ENCODE peak calls at places on chromosomes 6 and 20, in six cellular contexts. O is fibroblast of pulmonary artery, Y is AG08395, F is head of caudate nucleus, E is NCI-H1092 treated with DMSO at 0.1 percent for 48 hours, L is GM04503. K is an unnamed sample.

GRCh38 chr6:169899481-169900145 is 148.2 kb downstream of the ERMARD start:
- DNase-seq in O (no peak), Y (no peak), F (no peak), L (no peak), E (no peak), K (no peak)

GRCh38 chr6:5132741-5133140 is 47.6 kb downstream of the PPP1R3G start:
- DNase-seq in L (peak; percentile 81), O (peak; percentile 99), F (no peak), E (no peak), Y (peak; percentile 85), K (no peak)

GRCh38 chr20:37327748-37328147 is 18.2 kb upstream of the SRC start:
- DNase-seq in L (peak; percentile 92), Y (peak; percentile 88), O (peak; percentile 79), E (no peak), F (no peak), K (no peak)

GRCh38 chr6:30926644-30927043 is 5.3 kb downstream of the SFTA2 start:
- DNase-seq in F (no peak), O (no peak), Y (no peak), E (no peak), L (no peak), K (no peak)

GRCh38 chr20:3691306-3691705 is 9.5 kb upstream of the ADAM33 start:
- DNase-seq in L (no peak), F (no peak), O (no peak), Y (no peak), E (no peak), K (no peak)

GRCh38 chr20:1775117-1775516 is 117.5 kb upstream of the SIRPG start:
- DNase-seq in Y (peak; percentile 53), E (no peak), O (peak; percentile 54), L (peak; percentile 30), F (no peak), K (no peak)

GRCh38 chr6:98838027-98838426 is 3.7 kb downstream of the POU3F2 start:
- DNase-seq in F (no peak), O (no peak), Y (no peak), E (no peak), L (no peak), K (no peak)

GRCh38 chr6:142300758-142301251 is 1.0 kb upstream of the ADGRG6 start:
- DNase-seq in E (no peak), Y (peak; percentile 6), F (no peak), L (no peak), O (peak; percentile 81), K (no peak)

GRCh38 chr6:139082370-139082769 is 52.5 kb upstream of the HECA start:
- DNase-seq in F (no peak), L (no peak), O (no peak), E (no peak), Y (no peak), K (no peak)

GRCh38 chr6:148169701-148170100 is 172.9 kb upstream of the SASH1 start:
- DNase-seq in E (no peak), F (no peak), Y (no peak), L (no peak), O (no peak), K (no peak)

GRCh38 chr20:33518071-33518470 is 28.2 kb downstream of the CBFA2T2 start:
- DNase-seq in Y (peak; percentile 40), E (no peak), F (no peak), L (peak; percentile 53), O (peak; percentile 68), K (no peak)

GRCh38 chr6:5061152-5061551 is 24.0 kb upstream of the PPP1R3G start:
- DNase-seq in O (peak; percentile 23), E (no peak), L (no peak), Y (no peak), F (no peak), K (no peak)

GRCh38 chr6:136677822-136678221 is 114.5 kb downstream of the MAP3K5 start:
- DNase-seq in F (no peak), O (no peak), E (no peak), L (no peak), Y (no peak), K (no peak)

GRCh38 chr6:125957845-125958244 is 1.3 kb downstream of the HINT3 start:
- DNase-seq in Y (peak; percentile 33), O (peak; percentile 85), F (no peak), L (no peak), E (no peak), K (no peak)

GRCh38 chr6:133855994-133856393 is 32.9 kb upstream of the TCF21 start:
- DNase-seq in L (no peak), F (no peak), O (no peak), E (no peak), Y (no peak), K (no peak)

GRCh38 chr6:100704941-100705340 is 176.2 kb downstream of the ASCC3 start:
- DNase-seq in F (no peak), E (no peak), Y (no peak), L (no peak), O (no peak), K (no peak)

GRCh38 chr6:47362857-47363461 is 53.3 kb upstream of the TNFRSF21 start:
- DNase-seq in E (no peak), O (no peak), L (no peak), Y (no peak), F (no peak), K (no peak)

GRCh38 chr6:142940487-142940886 is 4.5 kb downstream of the HIVEP2 start:
- DNase-seq in Y (peak; percentile 13), L (no peak), E (no peak), O (peak; percentile 81), F (no peak), K (no peak)

GRCh38 chr20:50027611-50028105 is 44.9 kb downstream of the SNAI1 start:
- DNase-seq in E (no peak), O (peak; percentile 94), F (peak; percentile 60), Y (peak; percentile 97), L (peak; percentile 54), K (no peak)

GRCh38 chr20:11083841-11084240 is 410.0 kb upstream of the JAG1 start:
- DNase-seq in F (no peak), L (no peak), Y (no peak), O (no peak), E (no peak), K (no peak)

GRCh38 chr6:52603000-52603795 is 26.3 kb upstream of the TRAM2 start:
- DNase-seq in O (peak; percentile 69), E (no peak), Y (peak; percentile 54), F (no peak), L (peak; percentile 16), K (no peak)

GRCh38 chr20:25309395-25310267 is 61.7 kb downstream of the PYGB start:
- DNase-seq in Y (peak; percentile 78), L (peak; percentile 66), E (no peak), O (peak; percentile 50), F (no peak), K (no peak)

GRCh38 chr6:111540971-111541719 is 58.1 kb upstream of the REV3L start:
- DNase-seq in L (no peak), F (no peak), O (peak; percentile 59), E (peak; percentile 78), Y (no peak), K (no peak)

GRCh38 chr6:30568245-30568644 is 3.0 kb upstream of the ABCF1 start:
- DNase-seq in O (no peak), Y (no peak), E (no peak), L (no peak), F (peak; percentile 45), K (no peak)

GRCh38 chr6:22807818-22808217 is 238.5 kb downstream of the HDGFL1 start:
- DNase-seq in L (no peak), O (no peak), Y (no peak), F (no peak), E (no peak), K (no peak)

GRCh38 chr6:11008821-11009220 is 35.3 kb downstream of the ELOVL2 start:
- DNase-seq in L (peak; percentile 10), E (no peak), F (no peak), O (peak; percentile 87), Y (peak; percentile 15), K (no peak)

GRCh38 chr6:51025082-51025777 is 206.6 kb downstream of the TFAP2B start:
- DNase-seq in L (no peak), O (no peak), E (no peak), Y (peak; percentile 17), F (no peak), K (no peak)

GRCh38 chr6:84072452-84072997 is 39.0 kb downstream of the MRAP2 start:
- DNase-seq in Y (no peak), F (no peak), O (no peak), E (no peak), L (no peak), K (no peak)

GRCh38 chr20:58100731-58101356 is 127.6 kb downstream of the ANKRD60 start:
- DNase-seq in Y (no peak), E (no peak), F (no peak), L (no peak), O (no peak), K (no peak)

GRCh38 chr6:108807928-108808327 is 40.3 kb upstream of the ARMC2 start:
- DNase-seq in E (no peak), O (no peak), L (no peak), Y (no peak), F (no peak), K (no peak)